ENCODE peak calls at places on chromosome 2, in four cellular contexts. One of them, this sample, is unnamed.

GRCh38 chr2:158232476-158232875 is 130.8 kb downstream of the UPP2 start:
- DNase-seq in HepG2: peak; percentile 88
- DNase-seq in A549: no peak
- DNase-seq in K562: no peak
- DNase-seq in this sample: no peak

GRCh38 chr2:44168684-44169154 is at the start of gene PPM1B:
- DNase-seq in HepG2: no peak
- DNase-seq in A549: no peak
- DNase-seq in K562: peak; percentile 98
- DNase-seq in this sample: peak; percentile 99

GRCh38 chr2:86646865-86647264 is 23.2 kb upstream of the RNF103 start:
- DNase-seq in HepG2: no peak
- DNase-seq in A549: no peak
- DNase-seq in K562: no peak
- DNase-seq in this sample: no peak

GRCh38 chr2:200929334-200930249 is 33.9 kb downstream of the ORC2 start:
- DNase-seq in HepG2: peak; percentile 41
- DNase-seq in A549: peak; percentile 30
- DNase-seq in K562: no peak
- DNase-seq in this sample: no peak

GRCh38 chr2:129061079-129061785 is 742.6 kb upstream of the HS6ST1 start:
- DNase-seq in HepG2: no peak
- DNase-seq in A549: no peak
- DNase-seq in K562: no peak
- DNase-seq in this sample: no peak

GRCh38 chr2:64133828-64134227 is 10.4 kb downstream of the PELI1 start:
- DNase-seq in HepG2: no peak
- DNase-seq in A549: no peak
- DNase-seq in K562: no peak
- DNase-seq in this sample: no peak

GRCh38 chr2:2650608-2651375 is 319.7 kb upstream of the MYT1L start:
- DNase-seq in HepG2: no peak
- DNase-seq in A549: no peak
- DNase-seq in K562: no peak
- DNase-seq in this sample: no peak

GRCh38 chr2:12725238-12726187 is 8.8 kb downstream of the TRIB2 start:
- DNase-seq in HepG2: no peak
- DNase-seq in A549: no peak
- DNase-seq in K562: no peak
- DNase-seq in this sample: no peak

GRCh38 chr2:3692375-3692774 is 11.0 kb upstream of the DCDC2C start:
- DNase-seq in HepG2: peak; percentile 23
- DNase-seq in A549: peak; percentile 40
- DNase-seq in K562: no peak
- DNase-seq in this sample: no peak

GRCh38 chr2:99891358-99891757 is 251.0 kb downstream of the AFF3 start:
- DNase-seq in HepG2: no peak
- DNase-seq in A549: no peak
- DNase-seq in K562: no peak
- DNase-seq in this sample: no peak

GRCh38 chr2:88307817-88308216 is 137.7 kb downstream of the THNSL2 start:
- DNase-seq in HepG2: peak; percentile 65
- DNase-seq in A549: peak; percentile 18
- DNase-seq in K562: peak; percentile 26
- DNase-seq in this sample: no peak

GRCh38 chr2:176565641-176566323 is 296.5 kb downstream of the MTX2 start:
- DNase-seq in HepG2: peak; percentile 29
- DNase-seq in A549: no peak
- DNase-seq in K562: no peak
- DNase-seq in this sample: no peak

GRCh38 chr2:4628931-4629565 is 925.7 kb downstream of the DCDC2C start:
- DNase-seq in HepG2: no peak
- DNase-seq in A549: no peak
- DNase-seq in K562: no peak
- DNase-seq in this sample: no peak

GRCh38 chr2:20584637-20585321 is 66.1 kb downstream of the HS1BP3 start:
- DNase-seq in HepG2: peak; percentile 98
- DNase-seq in A549: peak; percentile 70
- DNase-seq in K562: no peak
- DNase-seq in this sample: peak; percentile 79

GRCh38 chr2:20622731-20623130 is 28.2 kb downstream of the HS1BP3 start:
- DNase-seq in HepG2: no peak
- DNase-seq in A549: no peak
- DNase-seq in K562: no peak
- DNase-seq in this sample: no peak

GRCh38 chr2:28960401-28960800 is 20.7 kb upstream of the TOGARAM2 start:
- DNase-seq in HepG2: no peak
- DNase-seq in A549: no peak
- DNase-seq in K562: no peak
- DNase-seq in this sample: no peak

GRCh38 chr2:100984892-100985307 is 17.2 kb upstream of the RPL31 start:
- DNase-seq in HepG2: peak; percentile 81
- DNase-seq in A549: peak; percentile 57
- DNase-seq in K562: peak; percentile 73
- DNase-seq in this sample: peak; percentile 80

GRCh38 chr2:174730530-174731018 is 33.7 kb downstream of the CHRNA1 start:
- DNase-seq in HepG2: no peak
- DNase-seq in A549: no peak
- DNase-seq in K562: no peak
- DNase-seq in this sample: no peak

GRCh38 chr2:47521666-47522285 is 118.8 kb downstream of the MSH2 start:
- DNase-seq in HepG2: no peak
- DNase-seq in A549: no peak
- DNase-seq in K562: no peak
- DNase-seq in this sample: no peak

GRCh38 chr2:65404988-65405697 is 27.3 kb downstream of the SPRED2 start:
- DNase-seq in HepG2: no peak
- DNase-seq in A549: no peak
- DNase-seq in K562: no peak
- DNase-seq in this sample: no peak

GRCh38 chr2:219769044-219770030 is 141.9 kb downstream of the SLC4A3 start:
- DNase-seq in HepG2: no peak
- DNase-seq in A549: no peak
- DNase-seq in K562: no peak
- DNase-seq in this sample: no peak
- TF ChIP-seq CHD2 in HepG2: no peak
- TF ChIP-seq CHD2 in A549: no peak
- TF ChIP-seq CHD2 in K562: no peak
- TF ChIP-seq CHD2 in this sample: no peak

DNA sequence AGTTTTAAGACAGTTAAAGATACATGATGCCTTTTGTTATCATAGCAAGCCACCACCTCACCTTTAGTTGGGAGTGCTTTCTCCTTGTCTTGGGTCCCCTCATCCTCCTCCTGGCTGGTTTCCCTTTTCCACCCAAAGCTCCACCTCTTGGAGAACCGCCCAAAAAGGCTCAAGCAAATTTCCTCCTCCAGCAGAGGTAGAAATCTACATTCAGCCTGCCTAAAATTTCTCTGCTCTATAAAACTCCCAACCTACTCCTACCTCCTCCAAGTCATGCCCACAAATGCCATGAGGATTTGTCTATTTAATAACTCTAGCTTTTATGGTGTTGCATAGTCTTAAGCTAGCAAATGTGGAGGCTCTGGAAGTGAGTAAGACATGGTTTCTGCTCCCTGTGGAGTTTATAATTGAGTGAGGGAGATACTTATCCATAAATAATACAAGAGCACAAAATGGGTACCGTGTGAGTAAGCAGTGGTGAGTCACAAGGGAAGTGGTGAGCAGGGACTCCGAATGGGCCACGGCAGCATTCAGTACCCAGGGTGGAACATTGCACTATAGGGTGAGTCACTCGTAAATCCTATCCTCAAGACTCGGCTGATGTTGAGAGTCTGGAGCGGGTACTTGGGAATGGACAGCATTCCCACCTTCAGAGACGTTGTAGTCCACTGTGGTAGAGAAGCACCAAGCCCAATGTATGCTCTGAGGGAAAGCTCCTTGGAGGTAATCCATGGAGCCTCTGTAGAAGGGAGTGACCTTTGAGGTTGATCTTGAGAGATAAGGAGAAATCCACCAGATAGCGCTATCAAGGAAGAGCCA is 146.3 kb downstream of the RTN4 start:
- DNase-seq in HepG2: no peak
- DNase-seq in A549: peak; percentile 94
- DNase-seq in K562: no peak
- DNase-seq in this sample: peak; percentile 7
- TF ChIP-seq RNF2 in HepG2: no peak
- TF ChIP-seq RNF2 in A549: no peak
- TF ChIP-seq RNF2 in K562: no peak
- TF ChIP-seq RNF2 in this sample: no peak

GRCh38 chr2:183291436-183291835 is 167.2 kb downstream of the NUP35 start:
- DNase-seq in HepG2: no peak
- DNase-seq in A549: no peak
- DNase-seq in K562: no peak
- DNase-seq in this sample: no peak

DNA sequence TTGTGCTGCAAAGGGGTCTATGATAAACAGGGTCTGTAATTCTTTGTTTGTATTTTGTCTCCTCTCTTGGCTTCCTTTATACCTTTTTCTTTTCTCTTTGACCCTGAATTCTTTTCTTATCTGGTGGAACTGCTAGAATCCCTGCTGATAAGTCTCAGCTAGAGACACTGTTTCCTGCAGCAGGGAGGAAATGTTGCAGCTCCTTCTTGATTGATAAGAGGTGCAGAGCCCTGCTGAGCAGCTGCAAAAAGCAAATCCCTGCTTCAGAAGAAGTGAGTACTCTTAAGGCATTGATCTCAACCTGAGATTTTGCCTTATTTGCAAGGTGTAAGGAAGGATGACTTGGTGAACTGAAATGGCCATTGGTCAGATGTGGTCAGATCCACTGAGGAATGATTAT is 167.8 kb downstream of the NUP35 start:
- DNase-seq in HepG2: no peak
- DNase-seq in A549: no peak
- DNase-seq in K562: no peak
- DNase-seq in this sample: no peak
- TF ChIP-seq CHD2 in HepG2: no peak
- TF ChIP-seq CHD2 in A549: no peak
- TF ChIP-seq CHD2 in K562: no peak
- TF ChIP-seq CHD2 in this sample: no peak

GRCh38 chr2:240060977-240061591 is 7.8 kb upstream of the OR6B3 start:
- DNase-seq in HepG2: peak; percentile 57
- DNase-seq in A549: peak; percentile 15
- DNase-seq in K562: peak; percentile 17
- DNase-seq in this sample: no peak
- TF ChIP-seq RNF2 in HepG2: no peak
- TF ChIP-seq RNF2 in A549: no peak
- TF ChIP-seq RNF2 in K562: no peak
- TF ChIP-seq RNF2 in this sample: no peak

DNA sequence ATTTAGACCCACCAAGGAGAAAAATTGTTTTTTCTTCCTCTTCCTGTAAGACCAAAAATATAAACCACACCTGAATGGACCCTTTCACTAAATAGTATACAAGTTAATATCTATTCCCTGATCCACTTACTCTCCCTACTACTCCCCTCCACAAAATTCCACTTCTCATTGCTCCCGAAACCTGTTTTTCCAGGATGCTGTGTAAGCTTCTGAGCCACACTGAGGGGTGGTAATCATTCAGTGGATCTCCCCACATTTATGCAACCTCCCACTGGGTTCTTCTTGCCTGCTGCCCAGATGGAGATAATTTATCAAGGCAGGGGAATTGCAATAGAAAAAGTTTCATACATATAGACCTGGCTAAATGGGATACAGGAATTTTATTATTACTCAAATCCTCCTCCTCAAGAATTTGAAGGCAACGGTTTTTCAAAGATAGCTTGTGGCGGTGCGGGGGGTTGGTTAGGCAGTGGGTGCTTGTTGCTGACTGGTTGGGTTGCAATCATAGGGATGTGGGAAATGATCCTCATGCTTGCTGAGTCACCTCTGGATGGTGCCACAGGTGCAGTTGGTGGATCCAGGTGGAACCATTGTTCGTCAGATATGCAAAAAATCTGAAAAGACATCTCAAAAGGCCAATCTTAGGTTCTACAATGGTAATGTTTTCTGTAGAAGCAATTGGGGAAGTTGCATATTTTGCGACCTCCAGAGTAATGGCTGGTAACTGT is 970.3 kb downstream of the CNTNAP5 start:
- DNase-seq in HepG2: no peak
- DNase-seq in A549: no peak
- DNase-seq in K562: no peak
- DNase-seq in this sample: no peak
- TF ChIP-seq CHD2 in HepG2: no peak
- TF ChIP-seq CHD2 in A549: no peak
- TF ChIP-seq CHD2 in K562: no peak
- TF ChIP-seq CHD2 in this sample: no peak

GRCh38 chr2:156401863-156402262 is 34.3 kb upstream of the GPD2 start:
- DNase-seq in HepG2: peak; percentile 50
- DNase-seq in A549: no peak
- DNase-seq in K562: no peak
- DNase-seq in this sample: no peak
- TF ChIP-seq RNF2 in HepG2: no peak
- TF ChIP-seq RNF2 in A549: no peak
- TF ChIP-seq RNF2 in K562: no peak
- TF ChIP-seq RNF2 in this sample: no peak

DNA sequence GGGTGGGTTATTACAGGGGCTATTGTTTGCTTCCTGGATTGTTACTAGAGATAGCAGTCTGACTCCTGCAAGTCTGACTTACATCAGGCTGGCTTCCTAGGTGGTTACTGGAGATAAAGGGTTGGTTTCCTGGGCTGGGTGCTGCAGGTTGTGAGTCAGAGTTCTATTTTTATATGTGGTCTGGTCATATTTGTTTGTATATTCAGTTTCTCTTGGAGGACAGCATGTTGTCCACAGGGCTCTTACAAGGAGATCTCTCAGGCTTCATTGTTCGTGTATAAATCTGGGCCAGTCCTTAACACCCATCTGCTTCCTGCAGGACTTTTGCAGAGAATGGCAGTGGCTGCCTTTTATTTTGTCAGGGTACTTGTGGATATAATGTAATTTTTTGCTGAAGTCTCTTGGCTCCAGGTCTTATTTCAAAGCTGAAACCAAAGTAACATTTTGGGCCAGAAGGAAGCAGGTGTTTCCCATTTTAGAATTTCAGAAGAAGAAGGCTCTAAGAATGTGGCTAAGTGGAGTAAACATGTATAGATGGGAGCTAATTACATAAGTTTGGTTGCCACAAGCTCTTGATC is 65.9 kb upstream of the SLC16A14 start:
- DNase-seq in HepG2: no peak
- DNase-seq in A549: no peak
- DNase-seq in K562: no peak
- DNase-seq in this sample: no peak
- TF ChIP-seq CHD2 in HepG2: no peak
- TF ChIP-seq CHD2 in A549: no peak
- TF ChIP-seq CHD2 in K562: no peak
- TF ChIP-seq CHD2 in this sample: no peak